ENCODE peak calls at places on chromosomes 3 and 15, in ten cellular contexts. One of them, this sample, is unnamed.
A peak's percentile ranks its signal among the peaks of the same experiment; 100 is the strongest.

GRCh38 chr15:39172380-39173281 is 408.2 kb upstream of the THBS1 start:
- DNase-seq in lower leg skin: no peak
- DNase-seq in astrocyte of the hippocampus: peak; percentile 60
- DNase-seq in stimulated activated CD4-positive, alpha-beta T cell treated with anti-CD3 and anti-CD28 coated beads, Interleukin-4, amount 100 ng/mL, for 48 hours: no peak
- DNase-seq in iris pigment epithelial cell: peak; percentile 59
- DNase-seq in HFFc6: peak; percentile 69
- DNase-seq in amygdala: peak; percentile 41
- DNase-seq in sigmoid colon: peak; percentile 77
- DNase-seq in glutamatergic neuron: no peak
- DNase-seq in T-cell: no peak
- DNase-seq in this sample: no peak

GRCh38 chr3:157102098-157102497 is 57.8 kb downstream of the CCNL1 start:
- DNase-seq in lower leg skin: no peak
- DNase-seq in astrocyte of the hippocampus: no peak
- DNase-seq in stimulated activated CD4-positive, alpha-beta T cell treated with anti-CD3 and anti-CD28 coated beads, Interleukin-4, amount 100 ng/mL, for 48 hours: no peak
- DNase-seq in iris pigment epithelial cell: no peak
- DNase-seq in HFFc6: no peak
- DNase-seq in amygdala: no peak
- DNase-seq in sigmoid colon: no peak
- DNase-seq in glutamatergic neuron: no peak
- DNase-seq in T-cell: no peak
- DNase-seq in this sample: no peak

GRCh38 chr3:126456211-126456610 is 19.5 kb downstream of the ZXDC start:
- DNase-seq in lower leg skin: peak; percentile 76
- DNase-seq in astrocyte of the hippocampus: no peak
- DNase-seq in stimulated activated CD4-positive, alpha-beta T cell treated with anti-CD3 and anti-CD28 coated beads, Interleukin-4, amount 100 ng/mL, for 48 hours: no peak
- DNase-seq in iris pigment epithelial cell: no peak
- DNase-seq in HFFc6: no peak
- DNase-seq in amygdala: no peak
- DNase-seq in sigmoid colon: peak; percentile 26
- DNase-seq in glutamatergic neuron: no peak
- DNase-seq in T-cell: no peak
- DNase-seq in this sample: no peak

GRCh38 chr3:111737712-111738097 is 121.4 kb upstream of the PHLDB2 start:
- DNase-seq in lower leg skin: no peak
- DNase-seq in astrocyte of the hippocampus: peak; percentile 96
- DNase-seq in stimulated activated CD4-positive, alpha-beta T cell treated with anti-CD3 and anti-CD28 coated beads, Interleukin-4, amount 100 ng/mL, for 48 hours: no peak
- DNase-seq in iris pigment epithelial cell: peak; percentile 100
- DNase-seq in HFFc6: peak; percentile 88
- DNase-seq in amygdala: no peak
- DNase-seq in sigmoid colon: peak; percentile 86
- DNase-seq in glutamatergic neuron: no peak
- DNase-seq in T-cell: no peak
- DNase-seq in this sample: no peak

GRCh38 chr3:24680214-24680967 is 185.7 kb upstream of the THRB start:
- DNase-seq in lower leg skin: no peak
- DNase-seq in astrocyte of the hippocampus: peak; percentile 78
- DNase-seq in stimulated activated CD4-positive, alpha-beta T cell treated with anti-CD3 and anti-CD28 coated beads, Interleukin-4, amount 100 ng/mL, for 48 hours: peak; percentile 61
- DNase-seq in iris pigment epithelial cell: peak; percentile 64
- DNase-seq in HFFc6: no peak
- DNase-seq in amygdala: peak; percentile 40
- DNase-seq in sigmoid colon: peak; percentile 78
- DNase-seq in glutamatergic neuron: peak; percentile 89
- DNase-seq in T-cell: peak; percentile 1
- DNase-seq in this sample: peak; percentile 21

GRCh38 chr15:90037961-90038633 is 37.0 kb downstream of the ZNF710 start:
- DNase-seq in lower leg skin: no peak
- DNase-seq in astrocyte of the hippocampus: peak; percentile 33
- DNase-seq in stimulated activated CD4-positive, alpha-beta T cell treated with anti-CD3 and anti-CD28 coated beads, Interleukin-4, amount 100 ng/mL, for 48 hours: peak; percentile 27
- DNase-seq in iris pigment epithelial cell: peak; percentile 63
- DNase-seq in HFFc6: no peak
- DNase-seq in amygdala: no peak
- DNase-seq in sigmoid colon: peak; percentile 58
- DNase-seq in glutamatergic neuron: no peak
- DNase-seq in T-cell: peak; percentile 21
- DNase-seq in this sample: peak; percentile 84

GRCh38 chr3:28406241-28406640 is 57.6 kb upstream of the AZI2 start:
- DNase-seq in lower leg skin: no peak
- DNase-seq in astrocyte of the hippocampus: no peak
- DNase-seq in stimulated activated CD4-positive, alpha-beta T cell treated with anti-CD3 and anti-CD28 coated beads, Interleukin-4, amount 100 ng/mL, for 48 hours: no peak
- DNase-seq in iris pigment epithelial cell: no peak
- DNase-seq in HFFc6: no peak
- DNase-seq in amygdala: no peak
- DNase-seq in sigmoid colon: no peak
- DNase-seq in glutamatergic neuron: no peak
- DNase-seq in T-cell: no peak
- DNase-seq in this sample: no peak

GRCh38 chr15:70212288-70212962 is 114.7 kb upstream of the TLE3 start:
- DNase-seq in lower leg skin: peak; percentile 72
- DNase-seq in astrocyte of the hippocampus: no peak
- DNase-seq in stimulated activated CD4-positive, alpha-beta T cell treated with anti-CD3 and anti-CD28 coated beads, Interleukin-4, amount 100 ng/mL, for 48 hours: no peak
- DNase-seq in iris pigment epithelial cell: no peak
- DNase-seq in HFFc6: no peak
- DNase-seq in amygdala: no peak
- DNase-seq in sigmoid colon: no peak
- DNase-seq in glutamatergic neuron: no peak
- DNase-seq in T-cell: no peak
- DNase-seq in this sample: no peak

GRCh38 chr3:178525180-178525704 is 11.0 kb upstream of the KCNMB2 start:
- DNase-seq in lower leg skin: no peak
- DNase-seq in astrocyte of the hippocampus: no peak
- DNase-seq in stimulated activated CD4-positive, alpha-beta T cell treated with anti-CD3 and anti-CD28 coated beads, Interleukin-4, amount 100 ng/mL, for 48 hours: no peak
- DNase-seq in iris pigment epithelial cell: no peak
- DNase-seq in HFFc6: no peak
- DNase-seq in amygdala: no peak
- DNase-seq in sigmoid colon: no peak
- DNase-seq in glutamatergic neuron: no peak
- DNase-seq in T-cell: no peak
- DNase-seq in this sample: no peak

GRCh38 chr15:68227806-68228142 is 1.8 kb downstream of the CLN6 start:
- DNase-seq in lower leg skin: no peak
- DNase-seq in astrocyte of the hippocampus: no peak
- DNase-seq in stimulated activated CD4-positive, alpha-beta T cell treated with anti-CD3 and anti-CD28 coated beads, Interleukin-4, amount 100 ng/mL, for 48 hours: no peak
- DNase-seq in iris pigment epithelial cell: no peak
- DNase-seq in HFFc6: no peak
- DNase-seq in amygdala: no peak
- DNase-seq in sigmoid colon: no peak
- DNase-seq in glutamatergic neuron: no peak
- DNase-seq in T-cell: no peak
- DNase-seq in this sample: no peak